ENCODE peak calls at places on chromosomes 4 and X, in eight cellular contexts. D is suprapubic skin, T is K562, A is upper lobe of left lung, R is prostate gland, S is breast epithelium, I is sigmoid colon, J is H1. U is an unnamed sample.

GRCh38 chr4:94814237-94814636 is 56.5 kb downstream of the BMPR1B start:
- DNase-seq in D (no peak), T (no peak), A (no peak), R (no peak), S (no peak), I (no peak), J (no peak), U (no peak)

GRCh38 chr4:153440475-153440874 is 25.7 kb upstream of the TMEM131L start:
- DNase-seq in D (no peak), T (no peak), A (no peak), R (no peak), S (no peak), I (no peak), J (no peak), U (no peak)

GRCh38 chr4:140857111-140857510 is 100.9 kb upstream of the TBC1D9 start:
- DNase-seq in D (no peak), T (no peak), A (no peak), R (no peak), S (no peak), I (no peak), J (no peak), U (no peak)

GRCh38 chr4:57071340-57071739 is 38.8 kb downstream of the IGFBP7 start:
- DNase-seq in D (no peak), T (no peak), A (no peak), R (no peak), S (no peak), I (no peak), J (no peak), U (no peak)

GRCh38 chr4:8278421-8279287 is 9.1 kb downstream of the HTRA3 start:
- DNase-seq in D (no peak), T (no peak), A (peak; percentile 65), R (no peak), S (no peak), I (peak; percentile 85), J (no peak), U (no peak)

GRCh38 chr4:165873298-165874071 is 448 bp downstream of the TLL1 start:
- DNase-seq in D (no peak), T (no peak), A (peak; percentile 88), R (peak; percentile 14), S (no peak), I (peak; percentile 69), J (peak; percentile 71), U (no peak)

GRCh38 chr4:114495471-114495928 is 103.1 kb upstream of the UGT8 start:
- DNase-seq in D (no peak), T (no peak), A (no peak), R (no peak), S (no peak), I (no peak), J (peak; percentile 59), U (no peak)

GRCh38 chr4:165208322-165208652 is 926 bp downstream of the KLHL2 start:
- DNase-seq in D (no peak), T (no peak), A (no peak), R (no peak), S (peak; percentile 31), I (no peak), J (no peak), U (no peak)

GRCh38 chrX:134936542-134936941 is 54.2 kb upstream of the SMIM10 start:
- DNase-seq in D (no peak), T (no peak), A (no peak), R (no peak), S (no peak), I (no peak), J (no peak), U (no peak)

GRCh38 chr4:139018971-139019758 is 3.6 kb downstream of the NOCT start:
- DNase-seq in D (no peak), T (no peak), A (no peak), R (no peak), S (no peak), I (no peak), J (no peak), U (no peak)

GRCh38 chrX:140274761-140275525 is 229.9 kb downstream of the SOX3 start:
- DNase-seq in D (no peak), T (no peak), A (no peak), R (no peak), S (no peak), I (no peak), J (no peak), U (no peak)

GRCh38 chr4:25031077-25031606 is 396 bp upstream of the LGI2 start:
- DNase-seq in D (no peak), T (no peak), A (peak; percentile 68), R (no peak), S (no peak), I (peak; percentile 68), J (peak; percentile 78), U (no peak)

GRCh38 chr4:53531695-53532224 is 59.5 kb downstream of the LNX1 start:
- DNase-seq in D (no peak), T (no peak), A (no peak), R (no peak), S (no peak), I (no peak), J (no peak), U (no peak)

GRCh38 chr4:131091896-131092295 is 1995.9 kb downstream of the C4orf33 start:
- DNase-seq in D (no peak), T (no peak), A (no peak), R (no peak), S (no peak), I (no peak), J (no peak), U (no peak)

GRCh38 chr4:169902658-169903345 is 123.4 kb downstream of the MFAP3L start:
- DNase-seq in D (no peak), T (no peak), A (no peak), R (no peak), S (no peak), I (no peak), J (no peak), U (no peak)

GRCh38 chr4:169906821-169907220 is 119.4 kb downstream of the MFAP3L start:
- DNase-seq in D (no peak), T (no peak), A (no peak), R (no peak), S (no peak), I (no peak), J (no peak), U (no peak)

GRCh38 chr4:169907705-169908104 is 118.5 kb downstream of the MFAP3L start:
- DNase-seq in D (no peak), T (no peak), A (no peak), R (no peak), S (no peak), I (no peak), J (no peak), U (no peak)

GRCh38 chr4:169909479-169909878 is 116.7 kb downstream of the MFAP3L start:
- DNase-seq in D (no peak), T (no peak), A (no peak), R (no peak), S (no peak), I (no peak), J (no peak), U (no peak)

GRCh38 chr4:169906104-169906503 is 120.1 kb downstream of the MFAP3L start:
- DNase-seq in D (no peak), T (no peak), A (no peak), R (no peak), S (no peak), I (no peak), J (no peak), U (no peak)
- H3K4me3 ChIP-seq in D (no peak overlapping the region), T (no peak overlapping the region), A (no peak overlapping the region), R (no peak overlapping the region), S (no peak overlapping the region), I (no peak overlapping the region), J (no peak overlapping the region), U (no peak overlapping the region)

DNA sequence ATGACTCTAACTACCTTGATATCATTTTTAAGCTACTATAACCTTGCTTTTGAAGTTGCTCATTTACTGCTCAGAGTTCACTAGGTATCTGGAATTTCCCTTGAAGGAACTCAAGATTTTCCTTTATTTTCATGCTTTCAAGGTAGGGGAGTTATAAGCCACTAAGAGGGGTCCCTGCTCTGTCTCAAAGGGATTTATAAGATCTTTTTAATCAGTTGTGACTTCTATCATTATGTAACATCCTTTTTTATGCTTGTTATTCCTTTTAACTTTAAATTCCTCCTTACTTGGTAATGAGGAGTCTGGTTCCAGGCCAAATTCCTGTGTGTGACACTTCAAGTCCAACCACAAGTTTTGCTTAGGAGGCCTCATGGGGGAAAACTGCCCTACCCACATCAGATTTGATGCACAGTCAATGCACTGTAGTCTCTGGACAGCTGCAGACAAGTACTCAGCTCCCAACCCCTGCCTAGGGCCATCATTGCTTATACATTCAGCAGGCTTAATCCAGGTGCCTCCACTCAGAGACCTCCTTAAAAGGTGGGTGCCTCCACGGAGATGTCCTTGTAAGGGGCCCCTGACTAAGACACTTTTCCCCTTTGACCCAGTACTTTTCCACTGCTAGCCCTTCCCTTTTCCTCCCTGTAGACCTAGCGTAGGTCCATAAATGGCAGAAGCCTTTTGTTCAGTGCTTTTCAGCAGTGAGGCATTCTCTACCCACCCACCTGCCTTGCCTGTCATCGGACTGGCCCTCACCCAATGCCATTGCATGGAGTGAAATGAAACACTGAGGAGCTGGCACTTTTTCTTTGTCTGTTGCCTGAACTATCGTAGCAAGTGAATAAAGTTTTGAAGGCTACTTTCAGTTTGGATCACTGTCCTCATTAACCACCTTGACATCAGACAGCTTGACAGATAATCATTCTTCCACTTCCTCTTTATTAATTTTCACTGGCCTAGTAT is 23.9 kb upstream of the PLK4 start:
- DNase-seq in D (no peak), T (no peak), A (no peak), R (no peak), S (no peak), I (no peak), J (no peak), U (no peak)
- TF ChIP-seq POLR2A in D (no peak), T (no peak), A (no peak), R (no peak), S (no peak), I (no peak), J (no peak), U (no peak)

GRCh38 chrX:154378799-154379568 is at the start of gene EMD:
- DNase-seq in D (peak; percentile 97), T (peak; percentile 93), A (peak; percentile 99), R (peak; percentile 95), S (peak; percentile 98), I (peak; percentile 99), J (peak; percentile 90), U (peak; percentile 99)
- TF ChIP-seq POLR2AphosphoS5 in D (no peak), T (peak; percentile 64), A (peak; percentile 81), R (peak; percentile 79), S (peak; percentile 62), I (peak; percentile 96), J (peak; percentile 21), U (peak; percentile 93)

GRCh38 chr4:173525118-173526033 is 4.7 kb downstream of the HAND2 start:
- DNase-seq in D (no peak), T (no peak), A (peak; percentile 64), R (no peak), S (no peak), I (peak; percentile 80), J (peak; percentile 71), U (peak; percentile 92)

GRCh38 chr4:173528378-173529321 is 1.4 kb downstream of the HAND2 start:
- DNase-seq in D (no peak), T (no peak), A (peak; percentile 69), R (no peak), S (no peak), I (peak; percentile 77), J (peak; percentile 80), U (no peak)

GRCh38 chr4:173526724-173527102 is 3.3 kb downstream of the HAND2 start:
- DNase-seq in D (no peak), T (no peak), A (no peak), R (no peak), S (no peak), I (peak; percentile 53), J (no peak), U (peak; percentile 90)

GRCh38 chr4:173526034-173526482 is 4.0 kb downstream of the HAND2 start:
- DNase-seq in D (no peak), T (no peak), A (no peak), R (no peak), S (no peak), I (peak; percentile 63), J (no peak), U (peak; percentile 78)

GRCh38 chr4:173527103-173527876 is 2.7 kb downstream of the HAND2 start:
- DNase-seq in D (no peak), T (no peak), A (peak; percentile 47), R (no peak), S (no peak), I (peak; percentile 76), J (peak; percentile 75), U (peak; percentile 88)
- H3K4me3 ChIP-seq in D (peak overlapping the region; percentile 55), T (peak overlapping the region; percentile 51), A (no peak overlapping the region), R (no peak overlapping the region), S (peak overlapping the region; percentile 59), I (peak overlapping the region; percentile 94), J (peak overlapping the region; percentile 50), U (peak overlapping the region; percentile 82)